ENCODE peak calls at places on chromosomes 7 and 10, in seven cellular contexts. B is heart left ventricle, Y is PC-3, C is iPS DF 6.9, P is mesendoderm, I is colonic mucosa, Z is Peyer's patch. J is an unnamed sample.

GRCh38 chr7:923108-924041 is 31.1 kb downstream of the ADAP1 start:
- DNase-seq in B (peak; percentile 89), Y (peak; percentile 79), C (no peak), P (peak; percentile 48), I (peak; percentile 94), Z (peak; percentile 97), J (no peak)

GRCh38 chr10:62048919-62049636 is 147.6 kb downstream of the ARID5B start:
- DNase-seq in B (peak; percentile 86), Y (peak; percentile 100), C (peak; percentile 43), P (peak; percentile 98), I (peak; percentile 80), Z (peak; percentile 90), J (peak; percentile 88)

GRCh38 chr7:94696981-94697670 is 41.2 kb upstream of the SGCE start:
- DNase-seq in B (no peak), Y (peak; percentile 96), C (no peak), P (peak; percentile 59), I (peak; percentile 36), Z (peak; percentile 62), J (peak; percentile 73)

GRCh38 chr10:21173964-21174669 is 277.0 kb upstream of the NEBL start:
- DNase-seq in B (peak; percentile 71), Y (peak; percentile 77), C (no peak), P (peak; percentile 77), I (peak; percentile 65), Z (peak; percentile 66), J (no peak)

GRCh38 chr10:63281967-63282366 is 148.8 kb downstream of the NRBF2 start:
- DNase-seq in B (no peak), Y (no peak), C (no peak), P (no peak), I (no peak), Z (no peak), J (no peak)

GRCh38 chr7:35512716-35513115 is 182.2 kb downstream of the HERPUD2 start:
- DNase-seq in B (no peak), Y (no peak), C (no peak), P (no peak), I (no peak), Z (no peak), J (no peak)

GRCh38 chr7:103573479-103574058 is 127.6 kb upstream of the SLC26A5 start:
- DNase-seq in B (no peak), Y (peak; percentile 78), C (no peak), P (peak; percentile 45), I (no peak), Z (no peak), J (no peak)

GRCh38 chr10:519716-520401 is 169.6 kb downstream of the DIP2C start:
- DNase-seq in B (no peak), Y (no peak), C (no peak), P (no peak), I (no peak), Z (no peak), J (no peak)

GRCh38 chr10:132750936-132751335 is 35.0 kb downstream of the NKX6-2 start:
- DNase-seq in B (no peak), Y (no peak), C (no peak), P (no peak), I (no peak), Z (no peak), J (no peak)

GRCh38 chr7:134009314-134010109 is 117.6 kb upstream of the LRGUK start:
- DNase-seq in B (no peak), Y (no peak), C (no peak), P (no peak), I (no peak), Z (no peak), J (no peak)

GRCh38 chr7:153472516-153472915 is 579.7 kb upstream of the DPP6 start:
- DNase-seq in B (no peak), Y (no peak), C (no peak), P (no peak), I (no peak), Z (no peak), J (no peak)

GRCh38 chr7:149007615-149008014 is 20.7 kb downstream of the PDIA4 start:
- DNase-seq in B (no peak), Y (no peak), C (no peak), P (no peak), I (no peak), Z (no peak), J (no peak)

GRCh38 chr7:27911920-27912319 is 172.0 kb downstream of the TAX1BP1 start:
- DNase-seq in B (no peak), Y (no peak), C (no peak), P (no peak), I (no peak), Z (no peak), J (no peak)

GRCh38 chr10:62852961-62853702 is 37.0 kb upstream of the EGR2 start:
- DNase-seq in B (no peak), Y (no peak), C (no peak), P (no peak), I (no peak), Z (peak; percentile 52), J (no peak)

GRCh38 chr7:36021917-36022550 is 131.0 kb upstream of the EEPD1 start:
- DNase-seq in B (no peak), Y (no peak), C (no peak), P (no peak), I (no peak), Z (no peak), J (no peak)

DNA sequence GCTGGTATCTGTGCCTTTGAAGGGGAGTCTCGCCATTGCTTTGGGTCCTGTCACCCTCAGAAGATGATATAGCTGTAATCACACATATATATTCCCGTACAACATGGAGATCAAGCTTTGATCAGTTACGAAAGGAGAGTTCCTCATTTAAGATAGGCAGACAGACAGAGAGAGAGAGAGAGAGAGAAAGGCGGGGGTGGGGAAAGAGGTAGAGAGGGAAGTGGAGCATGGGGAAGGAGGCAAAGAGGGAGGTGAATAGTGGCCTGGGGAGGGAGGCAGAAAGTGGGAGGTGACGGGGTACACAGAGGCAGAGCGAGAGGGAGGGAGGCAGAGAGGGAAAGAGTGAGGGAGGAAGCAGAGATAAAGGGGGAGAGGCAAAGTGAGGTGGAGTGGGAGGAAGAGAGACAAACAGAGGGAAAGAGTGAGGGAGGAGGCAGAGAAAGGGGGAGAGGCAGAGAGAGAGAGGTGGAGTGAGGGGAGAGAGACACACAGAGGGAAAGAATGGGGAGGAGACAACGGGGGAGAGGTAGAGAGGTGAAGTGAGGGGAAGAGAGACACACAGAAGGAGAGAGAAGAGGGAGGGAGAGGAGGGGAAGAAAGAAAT is 44.6 kb upstream of the C1QL3 start:
- DNase-seq in B (no peak), Y (no peak), C (no peak), P (no peak), I (no peak), Z (no peak), J (no peak)
- H3K27ac ChIP-seq in B (no peak overlapping the region), Y (no peak overlapping the region), C (no peak overlapping the region), P (no peak overlapping the region), I (no peak overlapping the region), Z (no peak overlapping the region), J (no peak overlapping the region)

DNA sequence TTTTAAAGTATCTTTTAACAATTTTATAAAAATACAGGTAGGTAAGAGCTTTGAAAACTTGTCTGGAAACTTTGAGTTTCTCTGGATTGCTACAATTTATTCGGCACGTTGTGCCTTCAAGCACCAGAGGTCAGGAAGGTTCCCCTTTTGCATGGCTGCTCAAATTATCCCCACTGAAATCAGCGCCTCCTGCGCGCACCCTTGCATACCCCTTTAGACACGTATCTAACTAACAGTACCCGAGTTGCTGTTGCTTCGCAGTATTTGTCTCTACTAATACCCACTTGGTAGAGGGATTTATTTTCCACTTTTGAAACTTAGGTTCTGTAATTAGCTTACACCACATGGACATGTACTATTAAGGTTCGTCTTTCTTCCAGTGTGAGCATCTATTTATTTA is 1.6 kb downstream of the MEOX2 start:
- DNase-seq in B (peak; percentile 54), Y (no peak), C (no peak), P (no peak), I (no peak), Z (no peak), J (no peak)
- H3K27ac ChIP-seq in B (peak overlapping the region; percentile 89), Y (no peak overlapping the region), C (no peak overlapping the region), P (no peak overlapping the region), I (no peak overlapping the region), Z (no peak overlapping the region), J (no peak overlapping the region)

DNA sequence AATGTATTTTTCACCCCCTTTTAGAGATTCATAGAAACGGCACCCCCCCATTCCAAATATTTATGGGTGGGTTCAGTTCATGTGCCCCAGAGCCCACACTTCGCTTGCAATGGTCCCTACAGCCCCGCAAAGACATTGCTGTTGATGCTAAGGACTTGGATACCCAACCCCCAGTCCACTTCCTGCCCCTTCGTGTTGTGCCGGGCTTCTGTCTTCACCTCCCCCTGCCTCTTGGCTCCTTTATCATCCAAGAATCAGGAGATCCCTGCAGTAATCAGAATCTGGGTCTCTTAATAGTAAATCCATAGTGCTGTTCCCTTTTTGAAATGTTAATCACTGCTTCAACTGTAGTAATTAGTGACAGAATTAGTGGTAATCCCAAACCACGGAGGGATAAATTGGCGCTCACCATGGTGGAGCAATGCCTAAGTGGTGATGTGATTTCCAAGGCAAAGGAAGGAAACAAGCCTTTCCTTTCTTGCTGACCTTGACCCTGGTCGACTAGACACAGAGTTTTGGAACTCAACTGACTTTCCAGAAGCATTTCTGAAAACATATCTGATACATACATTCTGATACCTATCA is 67.7 kb downstream of the HK1 start:
- DNase-seq in B (no peak), Y (no peak), C (no peak), P (peak; percentile 80), I (no peak), Z (no peak), J (no peak)
- H3K27ac ChIP-seq in B (peak overlapping the region; percentile 59), Y (no peak overlapping the region), C (no peak overlapping the region), P (peak overlapping the region; percentile 47), I (no peak overlapping the region), Z (no peak overlapping the region), J (no peak overlapping the region)

GRCh38 chr10:121526040-121526790 is 72.0 kb downstream of the FGFR2 start:
- DNase-seq in B (no peak), Y (no peak), C (no peak), P (no peak), I (no peak), Z (no peak), J (no peak)
- H3K27ac ChIP-seq in B (no peak overlapping the region), Y (no peak overlapping the region), C (no peak overlapping the region), P (no peak overlapping the region), I (no peak overlapping the region), Z (no peak overlapping the region), J (no peak overlapping the region)

GRCh38 chr7:64881461-64882287 is 21.4 kb upstream of the ZNF273 start:
- DNase-seq in B (no peak), Y (no peak), C (no peak), P (no peak), I (peak; percentile 14), Z (peak; percentile 37), J (no peak)
- H3K27ac ChIP-seq in B (peak overlapping the region; percentile 25), Y (no peak overlapping the region), C (no peak overlapping the region), P (no peak overlapping the region), I (no peak overlapping the region), Z (no peak overlapping the region), J (no peak overlapping the region)

J was measured in epithelial cell of prostate.